ENCODE peak calls at places on chromosome 9, in four cellular contexts. L is HT-29; U is myocyte; J is activated naive CD4-positive, alpha-beta T cell. F is an unnamed sample.

GRCh38 chr9:115758441-115758840 is 395.1 kb upstream of the PAPPA start:
- DNase-seq in L (no peak), U (no peak), J (no peak), F (no peak)

GRCh38 chr9:98529841-98530240 is 178.9 kb downstream of the GABBR2 start:
- DNase-seq in L (no peak), U (no peak), J (no peak), F (no peak)

GRCh38 chr9:138022756-138023393 is 145.3 kb downstream of the CACNA1B start:
- DNase-seq in L (no peak), U (no peak), J (no peak), F (no peak)

GRCh38 chr9:101527066-101527465 is 6.6 kb upstream of the RNF20 start:
- DNase-seq in L (no peak), U (no peak), J (no peak), F (no peak)

GRCh38 chr9:93958875-93959682 is 3.9 kb upstream of the BARX1 start:
- DNase-seq in L (no peak), U (no peak), J (no peak), F (peak; percentile 85)

GRCh38 chr9:82552784-82553183 is 510.2 kb downstream of the RASEF start:
- DNase-seq in L (no peak), U (no peak), J (no peak), F (no peak)

GRCh38 chr9:122076117-122076516 is 17.0 kb downstream of the TTLL11 start:
- DNase-seq in L (no peak), U (peak; percentile 49), J (no peak), F (no peak)

GRCh38 chr9:98002808-98003207 is 19.7 kb downstream of the ANP32B start:
- DNase-seq in L (no peak), U (no peak), J (no peak), F (no peak)

GRCh38 chr9:77588319-77588937 is 59.7 kb downstream of the GNA14 start:
- DNase-seq in L (peak; percentile 72), U (peak; percentile 80), J (no peak), F (peak; percentile 57)

GRCh38 chr9:115413766-115414382 is 295.9 kb upstream of the TNC start:
- DNase-seq in L (no peak), U (no peak), J (no peak), F (no peak)

GRCh38 chr9:111891910-111892499 is 4.6 kb upstream of the UGCG start:
- DNase-seq in L (peak; percentile 33), U (peak; percentile 87), J (no peak), F (no peak)

GRCh38 chr9:123478967-123479602 is 123.1 kb downstream of the CRB2 start:
- DNase-seq in L (no peak), U (no peak), J (no peak), F (no peak)

GRCh38 chr9:71897573-71897972 is 13.4 kb downstream of the ABHD17B start:
- DNase-seq in L (no peak), U (no peak), J (no peak), F (peak; percentile 79)

GRCh38 chr9:131406567-131407436 is 12.9 kb downstream of the PRRC2B start:
- DNase-seq in L (no peak), U (no peak), J (no peak), F (no peak)

GRCh38 chr9:108956098-108956533 is 21.9 kb downstream of the ABITRAM start:
- DNase-seq in L (no peak), U (no peak), J (no peak), F (no peak)

GRCh38 chr9:120152295-120152694 is 427.7 kb downstream of the CDK5RAP2 start:
- DNase-seq in L (no peak), U (peak; percentile 23), J (no peak), F (no peak)

GRCh38 chr9:108552459-108553040 is 303.2 kb downstream of the ACTL7B start:
- DNase-seq in L (peak; percentile 10), U (no peak), J (no peak), F (no peak)

GRCh38 chr9:127751269-127752054 is 16.4 kb upstream of the TOR2A start:
- DNase-seq in L (peak; percentile 29), U (peak; percentile 47), J (no peak), F (no peak)

GRCh38 chr9:33649463-33649862 is 125.4 kb downstream of the ANKRD18B start:
- DNase-seq in L (no peak), U (no peak), J (no peak), F (no peak)

GRCh38 chr9:120892748-120893584 is 16.0 kb upstream of the PHF19 start:
- DNase-seq in L (peak; percentile 59), U (peak; percentile 95), J (no peak), F (peak; percentile 95)

GRCh38 chr9:132896264-132896663 is 17.6 kb downstream of the SPACA9 start:
- DNase-seq in L (no peak), U (no peak), J (no peak), F (no peak)

F was measured in NB4.